ENCODE peak calls at places on chromosomes 7 and 10, in five cellular contexts. F is GM12865, B is fibroblast of lung, V is AG04449, N is choroid plexus epithelial cell. D is an unnamed sample.

GRCh38 chr7:6656413-6656812 is 19.3 kb downstream of the ZNF316 start:
- DNase-seq in V (no peak), F (no peak), N (no peak), B (no peak), D (no peak)

GRCh38 chr7:25429731-25430130 is 201.4 kb upstream of the NPVF start:
- DNase-seq in F (no peak), V (no peak), B (peak; percentile 64), N (no peak), D (no peak)

GRCh38 chr10:74189999-74190421 is 39.0 kb downstream of the ADK start:
- DNase-seq in V (peak; percentile 91), B (peak; percentile 88), F (peak; percentile 76), N (peak; percentile 94), D (peak; percentile 50)

GRCh38 chr10:63240807-63241206 is 107.7 kb downstream of the NRBF2 start:
- DNase-seq in N (no peak), F (no peak), B (no peak), V (no peak), D (no peak)

GRCh38 chr10:118840071-118840775 is 85.5 kb upstream of the CACUL1 start:
- DNase-seq in F (peak; percentile 21), N (peak; percentile 28), V (no peak), B (no peak), D (no peak)

GRCh38 chr7:98654524-98655272 is 37.6 kb downstream of the NPTX2 start:
- DNase-seq in F (no peak), N (no peak), B (no peak), V (no peak), D (no peak)

GRCh38 chr7:141290951-141291350 is 217.1 kb downstream of the TMEM178B start:
- DNase-seq in B (no peak), F (no peak), V (no peak), N (no peak), D (no peak)

GRCh38 chr10:74799840-74800239 is 26.6 kb upstream of the KAT6B start:
- DNase-seq in B (peak; percentile 70), N (peak; percentile 80), V (peak; percentile 45), F (peak; percentile 40), D (no peak)

GRCh38 chr10:89419548-89419947 is 5.2 kb downstream of the IFIT5 start:
- DNase-seq in V (no peak), N (peak; percentile 68), F (peak; percentile 17), B (peak; percentile 62), D (no peak)

GRCh38 chr10:69728335-69728861 is 73.3 kb upstream of the COL13A1 start:
- DNase-seq in V (no peak), B (peak; percentile 62), N (peak; percentile 68), F (no peak), D (no peak)

GRCh38 chr7:21923663-21924062 is 22.0 kb downstream of the CDCA7L start:
- DNase-seq in B (peak; percentile 42), N (peak; percentile 81), V (no peak), F (no peak), D (no peak)

GRCh38 chr7:134742688-134743350 is 36.6 kb upstream of the CALD1 start:
- DNase-seq in F (no peak), V (peak; percentile 89), N (no peak), B (peak; percentile 29), D (no peak)

GRCh38 chr10:90227786-90228185 is 526.4 kb downstream of the KIF20B start:
- DNase-seq in F (no peak), V (no peak), N (no peak), B (no peak), D (no peak)

GRCh38 chr7:17558135-17558534 is 259.7 kb downstream of the AHR start:
- DNase-seq in N (no peak), B (no peak), V (no peak), F (no peak), D (no peak)

DNA sequence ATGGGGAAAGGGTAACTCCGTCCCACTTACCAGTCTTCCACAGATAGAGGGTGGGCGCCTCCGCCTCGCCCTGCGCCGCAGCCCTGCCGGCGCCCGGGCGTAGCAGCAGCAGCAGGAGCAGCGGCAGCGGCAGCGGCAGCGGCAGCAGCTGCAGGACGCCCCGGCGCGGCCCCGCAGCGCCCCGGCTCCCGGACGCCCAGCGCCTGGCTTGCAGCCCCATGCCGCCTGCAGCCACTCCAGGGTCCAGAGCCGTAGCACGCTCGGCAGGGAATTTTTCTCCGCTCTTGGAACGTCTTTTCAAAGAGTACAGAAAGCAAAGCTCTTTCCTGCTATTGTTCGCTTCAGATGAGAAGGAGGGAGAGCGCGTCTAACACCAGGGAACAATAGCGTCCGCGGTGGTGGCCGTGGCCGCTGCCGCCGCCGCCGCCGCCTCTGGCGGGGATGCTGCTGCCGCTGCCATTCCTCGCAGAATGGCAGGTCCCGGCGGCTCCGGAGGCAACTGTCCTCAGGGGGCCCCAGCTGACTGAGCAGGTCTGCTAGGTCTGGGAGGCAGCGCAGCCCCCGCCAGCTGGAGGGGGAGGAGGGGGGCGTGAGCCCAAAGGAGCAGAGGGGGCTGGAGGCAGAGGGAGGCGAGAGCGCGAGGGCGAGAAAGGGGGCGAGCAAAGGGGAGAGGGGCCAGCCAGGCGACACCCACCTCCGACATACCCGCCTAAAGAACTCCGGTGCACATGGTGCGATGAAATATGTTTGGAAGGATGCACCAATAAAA is at the start of gene THSD7A:
- DNase-seq in B (peak; percentile 62), N (peak; percentile 54), V (no peak), F (peak; percentile 5), D (peak; percentile 26)
- TF ChIP-seq CTCF in B (no peak), N (no peak), V (no peak), F (no peak), D (no peak)

GRCh38 chr7:113120647-113121046 is 2.3 kb upstream of the SMIM30 start:
- DNase-seq in F (no peak), V (no peak), B (no peak), N (no peak), D (no peak)

GRCh38 chr7:113119429-113119828 is 1.1 kb upstream of the SMIM30 start:
- DNase-seq in N (no peak), B (no peak), V (no peak), F (no peak), D (no peak)

GRCh38 chr7:113122657-113123252 is 4.4 kb upstream of the SMIM30 start:
- DNase-seq in F (no peak), N (no peak), V (no peak), B (no peak), D (no peak)

GRCh38 chr7:113113912-113114311 is 4.4 kb downstream of the SMIM30 start:
- DNase-seq in B (no peak), V (no peak), N (peak; percentile 38), F (peak; percentile 38), D (no peak)

GRCh38 chr7:113118074-113118959 is at the start of gene SMIM30:
- DNase-seq in V (peak; percentile 44), F (peak; percentile 94), B (peak; percentile 87), N (peak; percentile 93), D (peak; percentile 84)
- TF ChIP-seq CTCF in V (no peak), F (no peak), B (no peak), N (no peak), D (no peak)

GRCh38 chr10:47057471-47057870 is 146.2 kb downstream of the PTPN20 start:
- DNase-seq in V (no peak), F (no peak), N (no peak), B (no peak), D (no peak)

GRCh38 chr10:47053399-47053798 is 142.2 kb downstream of the PTPN20 start:
- DNase-seq in F (no peak), V (no peak), B (no peak), N (no peak), D (no peak)

GRCh38 chr10:47058303-47058702 is 147.1 kb downstream of the PTPN20 start:
- DNase-seq in B (no peak), F (no peak), V (no peak), N (no peak), D (no peak)

GRCh38 chr10:47054936-47055335 is 143.7 kb downstream of the PTPN20 start:
- DNase-seq in F (no peak), V (no peak), N (no peak), B (no peak), D (no peak)

DNA sequence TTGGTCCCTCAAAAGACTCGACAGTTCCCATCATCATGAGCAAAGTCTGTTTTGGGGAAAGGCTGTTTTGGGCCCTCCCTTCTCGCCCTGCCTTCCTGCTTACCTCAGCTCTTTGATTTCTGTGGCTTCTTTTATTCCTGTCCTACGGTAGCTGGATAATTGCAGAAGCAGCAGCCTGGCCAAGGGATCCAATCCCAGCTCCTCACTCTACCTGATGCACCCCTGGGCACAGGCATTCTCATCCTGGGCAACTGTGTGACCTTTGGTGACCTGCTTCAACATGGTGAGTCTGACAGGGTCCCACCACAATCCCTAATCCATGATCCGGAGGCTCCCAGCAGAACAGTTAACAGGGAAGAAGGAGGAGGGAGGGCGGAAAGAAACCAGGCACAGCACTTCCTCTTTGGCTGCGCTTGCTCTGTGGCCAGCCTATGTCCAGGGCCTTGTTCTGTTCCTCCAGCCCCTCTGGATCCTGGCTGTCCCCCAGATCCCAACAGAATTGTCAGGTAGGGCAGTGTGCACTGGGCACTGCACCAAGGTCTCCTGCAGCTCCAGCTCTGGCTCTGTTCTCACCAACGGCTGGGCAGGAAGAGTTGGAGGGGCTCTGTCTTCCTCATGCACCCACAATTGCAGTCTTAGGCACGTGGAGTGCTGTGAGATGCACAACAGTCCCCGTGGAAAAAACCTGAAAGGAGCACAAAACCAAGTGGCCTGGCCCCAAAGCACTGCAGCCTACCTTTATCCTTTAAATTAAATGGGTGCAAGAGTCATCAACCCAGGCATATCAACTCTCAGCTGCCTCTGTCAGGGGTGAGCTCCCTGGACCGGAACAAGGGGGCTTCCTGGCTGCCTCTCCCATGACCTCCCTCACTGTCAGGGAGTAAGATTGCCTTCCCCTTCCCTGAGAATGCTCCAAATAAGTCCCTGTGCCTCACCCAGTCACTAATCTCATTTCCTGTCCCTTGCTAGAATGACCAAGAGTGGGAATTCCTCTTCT is 144.5 kb downstream of the PTPN20 start:
- DNase-seq in B (no peak), N (no peak), F (no peak), V (no peak), D (no peak)
- TF ChIP-seq CTCF in B (no peak), N (no peak), F (no peak), V (no peak), D (no peak)

DNA sequence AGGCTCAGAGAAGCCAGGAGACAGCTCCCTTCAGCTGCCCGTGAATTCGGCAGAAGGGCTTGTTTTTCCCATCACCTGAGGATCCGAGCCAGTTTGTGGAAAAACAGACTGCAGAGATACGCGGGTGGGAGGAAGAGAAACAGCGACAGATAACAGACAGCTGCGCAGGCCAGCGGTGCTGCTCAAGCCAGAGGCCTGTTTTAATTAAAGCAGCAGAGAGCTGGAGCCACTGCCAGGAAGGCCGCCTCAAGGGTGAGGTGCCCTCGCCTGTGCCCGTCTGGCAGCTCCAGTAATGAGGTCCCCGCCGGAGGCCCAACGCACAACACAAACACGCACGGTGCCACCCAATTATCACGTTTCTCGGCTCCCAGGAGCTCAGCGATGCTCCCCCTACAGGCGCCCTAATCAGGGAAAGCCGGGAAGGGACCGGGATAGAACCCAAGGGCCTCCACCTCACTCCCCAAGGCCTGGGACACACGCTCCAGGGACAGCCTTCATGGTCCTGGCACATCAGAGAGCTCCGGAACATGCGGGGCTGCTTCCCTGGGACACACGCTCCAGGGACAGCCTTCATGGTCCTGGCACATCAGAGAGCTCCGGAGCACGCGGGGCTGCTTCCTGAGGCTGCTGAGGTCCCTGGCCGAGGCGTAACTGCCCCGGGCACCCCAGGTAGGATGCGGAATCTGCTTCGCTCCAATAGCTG is 60.6 kb upstream of the DNAAF5 start:
- DNase-seq in B (no peak), F (no peak), N (peak; percentile 46), V (no peak), D (no peak)
- TF ChIP-seq CTCF in B (peak; percentile 26), F (no peak), N (peak; percentile 33), V (peak; percentile 29), D (no peak)

GRCh38 chr7:26843696-26844095 is 20.7 kb downstream of the SKAP2 start:
- DNase-seq in F (no peak), N (peak; percentile 26), B (peak; percentile 61), V (no peak), D (no peak)
- TF ChIP-seq CTCF in F (no peak), N (peak; percentile 38), B (no peak), V (no peak), D (no peak)